ENCODE peak calls at places on chromosomes 7 and 10, in five cellular contexts. J is lung, P is epithelial cell of esophagus, Y is GM12865, V is brain microvascular endothelial cell. M is an unnamed sample.

GRCh38 chr10:21078410-21079329 is 181.6 kb upstream of the NEBL start:
- DNase-seq in V (peak; percentile 58), P (peak; percentile 79), Y (peak; percentile 59), J (peak; percentile 64), M (peak; percentile 85)

GRCh38 chr10:98242823-98243222 is 25.2 kb downstream of the LOXL4 start:
- DNase-seq in P (peak; percentile 17), Y (no peak), V (no peak), J (no peak), M (peak; percentile 67)

GRCh38 chr10:68208424-68209042 is 23.4 kb downstream of the ATOH7 start:
- DNase-seq in Y (peak; percentile 56), V (peak; percentile 72), J (no peak), P (peak; percentile 76), M (peak; percentile 85)

GRCh38 chr10:61541960-61542359 is 88.8 kb upstream of the TMEM26 start:
- DNase-seq in V (no peak), Y (peak; percentile 40), P (no peak), J (no peak), M (no peak)

GRCh38 chr7:34013421-34013820 is 108.1 kb downstream of the BMPER start:
- DNase-seq in Y (no peak), P (no peak), V (no peak), J (no peak), M (peak; percentile 9)

GRCh38 chr10:50538473-50539398 is 85.0 kb downstream of the SGMS1 start:
- DNase-seq in P (peak; percentile 34), J (no peak), V (no peak), Y (peak; percentile 73), M (no peak)

GRCh38 chr10:101538481-101538880 is 49.6 kb downstream of the POLL start:
- DNase-seq in P (no peak), V (no peak), Y (no peak), J (no peak), M (no peak)

GRCh38 chr7:14876194-14876593 is 26.4 kb downstream of the DGKB start:
- DNase-seq in J (no peak), V (no peak), Y (no peak), P (no peak), M (no peak)

GRCh38 chr7:28891192-28891872 is 66.8 kb downstream of the TRIL start:
- DNase-seq in P (no peak), J (no peak), Y (no peak), V (no peak), M (no peak)

GRCh38 chr7:23966941-23967340 is 256.9 kb downstream of the STK31 start:
- DNase-seq in J (no peak), V (no peak), Y (no peak), P (no peak), M (no peak)

GRCh38 chr10:119535310-119535709 is 7.2 kb downstream of the RGS10 start:
- DNase-seq in Y (no peak), J (no peak), P (no peak), V (no peak), M (peak; percentile 76)

GRCh38 chr10:69973678-69974077 is 79.0 kb upstream of the MACROH2A2 start:
- DNase-seq in J (no peak), P (no peak), V (no peak), Y (no peak), M (peak; percentile 30)

GRCh38 chr7:123797673-123798526 is 47.1 kb upstream of the HYAL4 start:
- DNase-seq in P (peak; percentile 96), Y (peak; percentile 31), V (peak; percentile 59), J (peak; percentile 31), M (peak; percentile 68)

GRCh38 chr7:152025937-152026890 is 740 bp downstream of the GALNT11 start:
- DNase-seq in V (no peak), P (peak; percentile 36), Y (no peak), J (no peak), M (no peak)

GRCh38 chr7:77479536-77480088 is 57.5 kb upstream of the PTPN12 start:
- DNase-seq in J (no peak), Y (no peak), P (peak; percentile 64), V (no peak), M (no peak)

GRCh38 chr10:92410501-92410900 is 119.5 kb downstream of the MARCHF5 start:
- DNase-seq in P (no peak), V (no peak), Y (no peak), J (no peak), M (no peak)

GRCh38 chr7:141585592-141586510 is 34.6 kb downstream of the AGK start:
- DNase-seq in P (peak; percentile 78), J (no peak), V (peak; percentile 94), Y (peak; percentile 72), M (peak; percentile 79)

GRCh38 chr10:44198780-44199097 is 186.2 kb downstream of the CXCL12 start:
- DNase-seq in V (no peak), P (no peak), J (no peak), Y (no peak), M (peak; percentile 12)

GRCh38 chr10:63481815-63482421 is 16.1 kb upstream of the JMJD1C start:
- DNase-seq in Y (no peak), V (no peak), P (peak; percentile 27), J (no peak), M (no peak)

GRCh38 chr10:103186128-103186527 is 6.9 kb downstream of the NT5C2 start:
- DNase-seq in Y (no peak), V (no peak), P (peak; percentile 51), J (no peak), M (no peak)

GRCh38 chr7:47188653-47189315 is 393.1 kb downstream of the TNS3 start:
- DNase-seq in Y (no peak), P (no peak), V (no peak), J (no peak), M (no peak)

GRCh38 chr10:11091517-11092102 is 73.9 kb downstream of the CELF2 start:
- DNase-seq in V (no peak), J (no peak), Y (peak; percentile 58), P (no peak), M (no peak)

GRCh38 chr7:29866490-29866930 is 60.2 kb downstream of the WIPF3 start:
- DNase-seq in J (peak; percentile 58), Y (no peak), P (no peak), V (peak; percentile 39), M (peak; percentile 55)

GRCh38 chr7:108586274-108586710 is 16.6 kb downstream of the DNAJB9 start:
- DNase-seq in J (no peak), V (no peak), P (no peak), Y (no peak), M (no peak)

GRCh38 chr7:42192851-42193456 is 44.1 kb downstream of the GLI3 start:
- DNase-seq in V (no peak), J (no peak), P (peak; percentile 36), Y (no peak), M (no peak)

GRCh38 chr7:1677206-1678069 is 7.4 kb downstream of the ELFN1 start:
- DNase-seq in J (no peak), P (no peak), Y (no peak), V (no peak), M (no peak)

GRCh38 chr10:29857843-29858242 is 201.5 kb downstream of the JCAD start:
- DNase-seq in Y (no peak), J (no peak), V (no peak), P (no peak), M (no peak)

GRCh38 chr10:29859521-29860130 is 199.8 kb downstream of the JCAD start:
- DNase-seq in P (peak; percentile 75), J (no peak), V (no peak), Y (no peak), M (peak; percentile 83)

GRCh38 chr10:29860159-29860558 is 199.2 kb downstream of the JCAD start:
- DNase-seq in P (peak; percentile 24), J (no peak), V (peak; percentile 25), Y (no peak), M (peak; percentile 70)

GRCh38 chr10:29856295-29856694 is 203.1 kb downstream of the JCAD start:
- DNase-seq in V (no peak), P (no peak), J (no peak), Y (no peak), M (no peak)

GRCh38 chr10:29858352-29859267 is 200.8 kb downstream of the JCAD start:
- DNase-seq in J (peak; percentile 64), P (peak; percentile 82), V (peak; percentile 52), Y (no peak), M (peak; percentile 81)
- H3K4me3 ChIP-seq in J (no peak overlapping the region), P (no peak overlapping the region), V (no peak overlapping the region), Y (no peak overlapping the region), M (no peak overlapping the region)

DNA sequence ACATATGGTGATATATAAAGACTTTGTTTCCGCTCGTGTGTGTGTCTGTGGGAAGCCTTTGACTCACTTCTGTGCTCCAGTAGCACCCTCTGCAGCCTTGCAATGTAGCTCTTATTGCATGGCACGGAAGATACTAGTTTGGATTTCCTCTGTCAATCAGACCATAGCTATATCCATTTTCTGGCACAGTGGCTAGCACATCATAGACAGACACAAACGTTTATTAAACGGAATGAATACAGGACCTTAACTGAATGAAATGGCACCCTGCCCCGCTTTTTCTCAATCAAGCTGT is 124.0 kb upstream of the PTPN20 start:
- DNase-seq in V (peak; percentile 64), J (no peak), P (peak; percentile 67), Y (peak; percentile 19), M (peak; percentile 61)
- TF ChIP-seq CTCF in V (peak; percentile 35), J (no peak), P (peak; percentile 39), Y (no peak), M (peak; percentile 14)

GRCh38 chr10:89643812-89644690 is 991 bp downstream of the PANK1 start:
- DNase-seq in J (peak; percentile 83), Y (peak; percentile 95), V (peak; percentile 96), P (peak; percentile 98), M (peak; percentile 97)

GRCh38 chr10:89646833-89647570 is 2.0 kb upstream of the PANK1 start:
- DNase-seq in J (no peak), V (no peak), Y (no peak), P (no peak), M (no peak)

GRCh38 chr10:89644691-89644966 is 413 bp downstream of the PANK1 start:
- DNase-seq in Y (no peak), V (no peak), P (no peak), J (no peak), M (no peak)

GRCh38 chr10:89644967-89645741 is at the start of gene PANK1:
- DNase-seq in Y (peak; percentile 87), V (peak; percentile 76), J (peak; percentile 83), P (peak; percentile 98), M (peak; percentile 74)

DNA sequence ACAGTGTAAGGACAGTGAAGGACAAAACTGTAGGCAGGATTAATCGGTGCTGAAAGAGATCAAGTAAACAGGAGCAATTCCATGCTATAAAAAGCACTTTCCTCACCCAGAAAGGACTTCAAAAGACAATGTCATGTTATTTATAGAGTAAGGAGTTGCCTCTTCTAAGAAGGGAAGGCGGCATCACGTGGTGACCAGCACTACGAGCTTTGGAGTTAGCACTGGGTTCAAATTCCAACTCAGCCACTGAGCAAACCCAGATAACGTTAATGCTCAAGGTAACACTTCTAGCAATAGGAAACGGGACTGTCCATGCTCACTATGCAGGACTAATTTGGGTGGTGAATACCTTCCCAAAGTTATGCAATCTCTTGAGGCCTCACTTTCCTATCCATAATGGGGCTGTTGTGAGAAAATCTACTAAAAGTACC is 715 bp upstream of the PANK1 start:
- DNase-seq in P (no peak), J (no peak), V (no peak), Y (no peak), M (no peak)
- H3K4me3 ChIP-seq in P (peak overlapping the region; percentile 79), J (no peak overlapping the region), V (peak overlapping the region; percentile 78), Y (peak overlapping the region; percentile 75), M (peak overlapping the region; percentile 84)

GRCh38 chr7:98241674-98242241 is 10.3 kb downstream of the TECPR1 start:
- DNase-seq in V (no peak), Y (no peak), P (no peak), J (no peak), M (no peak)
- TF ChIP-seq CTCF in V (no peak), Y (no peak), P (no peak), J (no peak), M (no peak)